ENCODE peak calls at places on chromosomes 4 and X, in eight cellular contexts. R, W, Z, B, H, P, F and J are unnamed samples.

GRCh38 chr4:2341261-2341841 is 77.1 kb downstream of the ZFYVE28 start:
- DNase-seq in F (no peak), P (no peak), Z (no peak), R (peak), B (no peak), W (no peak), H (peak), J (no peak)

GRCh38 chr4:25299476-25300203 is 12.9 kb upstream of the ZCCHC4 start:
- DNase-seq in P (no peak), Z (no peak), F (no peak), H (no peak), R (no peak), W (no peak), B (no peak), J (no peak)

GRCh38 chr4:114040319-114041116 is 61.1 kb upstream of the ARSJ start:
- DNase-seq in H (no peak), R (no peak), B (no peak), F (no peak), Z (no peak), P (no peak), W (no peak), J (peak)

GRCh38 chr4:98657531-98658286 is 702 bp downstream of the TSPAN5 start:
- DNase-seq in B (no peak), Z (peak), H (peak), F (peak), W (no peak), R (no peak), P (peak), J (peak)

GRCh38 chr4:166144607-166145006 is 271.6 kb downstream of the TLL1 start:
- DNase-seq in Z (no peak), P (no peak), B (no peak), H (no peak), R (no peak), F (no peak), W (no peak), J (no peak)

GRCh38 chr4:6225469-6225868 is 25.1 kb upstream of the JAKMIP1 start:
- DNase-seq in F (peak), R (no peak), H (no peak), Z (no peak), P (peak), B (no peak), W (no peak), J (no peak)

GRCh38 chr4:160136021-160136420 is 1033.1 kb downstream of the RAPGEF2 start:
- DNase-seq in W (no peak), H (no peak), B (no peak), P (no peak), Z (no peak), F (no peak), R (no peak), J (no peak)

GRCh38 chr4:143357161-143357845 is 20.6 kb downstream of the GAB1 start:
- DNase-seq in H (no peak), F (no peak), B (no peak), Z (no peak), W (no peak), R (no peak), P (no peak), J (no peak)

GRCh38 chr4:6035786-6036185 is 17.6 kb upstream of the C4orf50 start:
- DNase-seq in F (no peak), P (peak), H (no peak), Z (no peak), W (no peak), B (no peak), R (no peak), J (no peak)

GRCh38 chr4:1928356-1929235 is 57.4 kb downstream of the NSD2 start:
- DNase-seq in H (no peak), P (no peak), R (no peak), F (no peak), W (no peak), B (no peak), Z (no peak), J (no peak)

GRCh38 chr4:187666634-187667033 is 328.9 kb upstream of the ZFP42 start:
- DNase-seq in Z (no peak), W (no peak), R (no peak), P (peak), B (no peak), H (no peak), F (no peak), J (peak)

GRCh38 chr4:40750461-40751258 is 905 bp downstream of the NSUN7 start:
- DNase-seq in P (peak), R (no peak), W (no peak), F (no peak), Z (no peak), B (no peak), H (no peak), J (no peak)

GRCh38 chr4:24559889-24560288 is 24.5 kb downstream of the DHX15 start:
- DNase-seq in R (no peak), F (no peak), P (no peak), H (no peak), Z (no peak), B (no peak), W (no peak), J (no peak)

GRCh38 chrX:9788908-9789307 is 2.7 kb downstream of the SHROOM2 start:
- DNase-seq in B (no peak), P (no peak), R (no peak), F (no peak), H (no peak), W (no peak), Z (no peak), J (no peak)

GRCh38 chrX:12441376-12442128 is 303.3 kb downstream of the FRMPD4 start:
- DNase-seq in F (no peak), P (no peak), B (no peak), Z (no peak), R (no peak), H (no peak), W (no peak), J (no peak)

GRCh38 chr4:119131160-119131559 is 4.5 kb upstream of the MYOZ2 start:
- DNase-seq in Z (no peak), H (no peak), P (no peak), B (no peak), W (no peak), R (no peak), F (no peak), J (no peak)

GRCh38 chr4:129968366-129968765 is 872.4 kb downstream of the C4orf33 start:
- DNase-seq in F (no peak), R (no peak), P (no peak), B (no peak), H (no peak), W (no peak), Z (no peak), J (no peak)

GRCh38 chrX:1389993-1390285 is 2.0 kb downstream of the SLC25A6 start:
- DNase-seq in H (peak), R (peak), P (no peak), B (no peak), Z (no peak), W (peak), F (no peak), J (no peak)

GRCh38 chr4:77308843-77309242 is 151.8 kb downstream of the CCNG2 start:
- DNase-seq in Z (peak), P (peak), W (no peak), R (no peak), H (no peak), F (no peak), B (no peak), J (peak)

GRCh38 chr4:54217642-54218486 is 11.2 kb upstream of the PDGFRA start:
- DNase-seq in F (peak), B (peak), W (peak), P (peak), R (peak), Z (peak), H (peak), J (peak)

GRCh38 chrX:103953353-103953752 is 9.1 kb upstream of the TMSB15B start:
- DNase-seq in R (no peak), W (no peak), P (no peak), F (no peak), B (no peak), H (peak), Z (no peak), J (no peak)

GRCh38 chr4:99808260-99808857 is 8.3 kb upstream of the DAPP1 start:
- DNase-seq in B (peak), P (peak), W (peak), R (peak), F (peak), Z (peak), H (peak), J (peak)